ENCODE peak calls at places on chromosome 16, in five cellular contexts. P is PC-9; K is uterus; C is effector memory CD4-positive, alpha-beta T cell; T is colonic mucosa. D is an unnamed sample. For H3K4me1, the result is how much of the 10 kb centered on the place peaks cover.

GRCh38 chr16:81610144-81610842 is 165.7 kb downstream of the CMIP start:
- DNase-seq in T (peak), C (no peak), K (peak), P (no peak), D (peak)

GRCh38 chr16:14181371-14182050 is 110.4 kb downstream of the MRTFB start:
- DNase-seq in K (no peak), P (peak), T (no peak), C (no peak), D (no peak)

GRCh38 chr16:89363621-89364393 is 126.6 kb downstream of the ANKRD11 start:
- DNase-seq in T (no peak), K (no peak), P (peak), C (peak), D (no peak)

GRCh38 chr16:12637002-12637401 is 166.7 kb downstream of the CPPED1 start:
- DNase-seq in K (no peak), C (no peak), T (no peak), P (no peak), D (no peak)

GRCh38 chr16:20675488-20676267 is 21.8 kb downstream of the ACSM1 start:
- DNase-seq in C (no peak), P (peak), K (peak), T (peak), D (peak)

GRCh38 chr16:66166451-66166850 is 200.0 kb upstream of the CDH5 start:
- DNase-seq in K (no peak), C (no peak), P (no peak), T (no peak), D (no peak)

GRCh38 chr16:78307824-78308528 is 208.5 kb downstream of the WWOX start:
- DNase-seq in C (no peak), P (peak), K (no peak), T (no peak), D (no peak)

GRCh38 chr16:82658796-82659195 is 32.0 kb downstream of the CDH13 start:
- DNase-seq in P (no peak), T (no peak), C (no peak), K (no peak), D (no peak)

GRCh38 chr16:88302666-88303065 is 80.1 kb upstream of the ZNF469 start:
- DNase-seq in C (no peak), K (no peak), T (no peak), P (no peak), D (no peak)

GRCh38 chr16:49491736-49492089 is 118.1 kb downstream of the C16orf78 start:
- DNase-seq in K (peak), C (no peak), T (no peak), P (no peak), D (peak)

GRCh38 chr16:86288716-86289294 is 221.5 kb upstream of the FOXF1 start:
- DNase-seq in C (no peak), T (no peak), K (no peak), P (no peak), D (no peak)

GRCh38 chr16:10945065-10945787 is 862 bp downstream of the CLEC16A start:
- DNase-seq in T (no peak), P (no peak), K (no peak), C (no peak), D (no peak)

GRCh38 chr16:65116818-65117430 is 4.9 kb downstream of the CDH11 start:
- DNase-seq in C (no peak), T (no peak), K (no peak), P (no peak), D (no peak)

GRCh38 chr16:12643034-12643455 is 160.6 kb downstream of the CPPED1 start:
- DNase-seq in C (no peak), K (no peak), P (no peak), T (no peak), D (no peak)

GRCh38 chr16:30720694-30721093 is 21.7 kb downstream of the SRCAP start:
- DNase-seq in T (no peak), P (no peak), K (no peak), C (no peak), D (no peak)

GRCh38 chr16:1525871-1526607 is 7.4 kb upstream of the TMEM204 start:
- DNase-seq in T (no peak), K (no peak), C (no peak), P (no peak), D (no peak)

GRCh38 chr16:81599034-81599744 is 154.6 kb downstream of the CMIP start:
- DNase-seq in T (no peak), C (no peak), P (no peak), K (no peak), D (peak)

GRCh38 chr16:50267651-50268050 is 1.3 kb downstream of the ADCY7 start:
- DNase-seq in P (no peak), K (no peak), C (peak), T (peak), D (no peak)

GRCh38 chr16:53378138-53378537 is 56.1 kb upstream of the RBL2 start:
- DNase-seq in T (no peak), C (no peak), P (no peak), K (no peak), D (no peak)

GRCh38 chr16:89395150-89396142 is 94.9 kb downstream of the ANKRD11 start:
- DNase-seq in P (peak), T (peak), C (no peak), K (peak), D (peak)

GRCh38 chr16:86809458-86809955 is 231.2 kb downstream of the FOXL1 start:
- DNase-seq in T (no peak), P (no peak), K (no peak), C (no peak), D (no peak)

GRCh38 chr16:68778551-68779231 is 41.6 kb downstream of the CDH1 start:
- DNase-seq in C (no peak), K (no peak), P (peak), T (peak), D (peak)

GRCh38 chr16:17469742-17470001 is 1.1 kb downstream of the XYLT1 start:
- DNase-seq in P (no peak), T (no peak), C (no peak), K (no peak), D (no peak)

GRCh38 chr16:87231295-87231694 is 85.9 kb downstream of the C16orf95 start:
- DNase-seq in P (no peak), T (no peak), K (no peak), C (no peak), D (no peak)

GRCh38 chr16:69711115-69711740 is 15.1 kb downstream of the NQO1 start:
- DNase-seq in T (peak), C (no peak), K (peak), P (peak), D (peak)

GRCh38 chr16:30775381-30776099 is 11.5 kb downstream of the ZNF629 start:
- DNase-seq in C (no peak), P (peak), K (peak), T (peak), D (peak)

GRCh38 chr16:11712122-11712521 is 30.5 kb downstream of the TXNDC11 start:
- DNase-seq in C (no peak), K (no peak), P (no peak), T (no peak), D (no peak)

GRCh38 chr16:11004957-11005610 is 60.7 kb downstream of the CLEC16A start:
- DNase-seq in P (no peak), C (no peak), K (no peak), T (no peak), D (no peak)

GRCh38 chr16:964696-965395 is 5.9 kb downstream of the LMF1 start:
- DNase-seq in C (peak), K (no peak), P (no peak), T (peak), D (peak)

GRCh38 chr16:81627024-81627423 is 152.1 kb upstream of the PLCG2 start:
- DNase-seq in K (no peak), C (no peak), P (no peak), T (no peak), D (no peak)

GRCh38 chr16:80751167-80751566 is 53.2 kb downstream of the CDYL2 start:
- DNase-seq in K (no peak), C (no peak), P (no peak), T (no peak), D (peak)

GRCh38 chr16:65122974-65123845 is 1.3 kb upstream of the CDH11 start:
- DNase-seq in C (no peak), K (peak), T (peak), P (no peak), D (peak)

GRCh38 chr16:67560827-67561342 is 1.4 kb upstream of the CTCF start:
- DNase-seq in K (no peak), C (no peak), P (no peak), T (peak), D (no peak)
- H3K4me1 ChIP-seq in K (under half), C (under half), P (under half), T (under half), D (under half)

GRCh38 chr16:67246081-67246944 is 968 bp downstream of the FHOD1 start:
- DNase-seq in K (peak), T (peak), C (peak), P (peak), D (peak)

GRCh38 chr16:67245189-67245585 is 2.1 kb downstream of the FHOD1 start:
- DNase-seq in K (no peak), C (no peak), T (no peak), P (no peak), D (no peak)

GRCh38 chr16:67243481-67243880 is 3.8 kb downstream of the FHOD1 start:
- DNase-seq in C (no peak), T (no peak), K (no peak), P (no peak), D (no peak)

GRCh38 chr16:67245674-67246080 is 1.6 kb downstream of the FHOD1 start:
- DNase-seq in T (peak), K (no peak), C (no peak), P (no peak), D (no peak)

GRCh38 chr16:67244387-67245188 is 2.7 kb downstream of the FHOD1 start:
- DNase-seq in C (peak), P (peak), T (peak), K (peak), D (no peak)
- H3K4me3 ChIP-seq in C (peak), P (peak), T (no peak), K (no peak), D (no peak)

DNA sequence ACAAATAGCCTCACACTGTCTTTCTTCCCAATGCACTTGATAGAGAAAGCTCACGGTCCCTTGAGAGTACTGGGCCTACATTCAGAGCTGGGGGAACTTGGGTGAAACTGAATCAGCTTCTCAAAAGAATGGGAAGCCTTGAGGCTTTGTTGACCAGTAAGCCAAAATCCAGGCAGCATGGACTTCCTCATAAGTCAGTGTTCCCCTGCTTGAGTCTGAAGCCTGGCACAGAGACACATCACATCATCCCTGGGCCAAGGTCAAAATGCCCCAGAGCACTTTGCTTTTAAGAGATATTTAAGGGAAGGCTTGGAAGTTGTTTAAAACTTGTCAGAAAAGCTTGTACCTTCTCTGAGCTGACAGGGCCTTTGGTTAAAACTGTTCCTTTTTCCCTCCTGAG is 302.2 kb upstream of the SALL1 start:
- DNase-seq in K (peak), C (no peak), T (no peak), P (no peak), D (no peak)
- H3K4me1 ChIP-seq in K (under half), C (under half), T (under half), P (under half), D (under half)

DNA sequence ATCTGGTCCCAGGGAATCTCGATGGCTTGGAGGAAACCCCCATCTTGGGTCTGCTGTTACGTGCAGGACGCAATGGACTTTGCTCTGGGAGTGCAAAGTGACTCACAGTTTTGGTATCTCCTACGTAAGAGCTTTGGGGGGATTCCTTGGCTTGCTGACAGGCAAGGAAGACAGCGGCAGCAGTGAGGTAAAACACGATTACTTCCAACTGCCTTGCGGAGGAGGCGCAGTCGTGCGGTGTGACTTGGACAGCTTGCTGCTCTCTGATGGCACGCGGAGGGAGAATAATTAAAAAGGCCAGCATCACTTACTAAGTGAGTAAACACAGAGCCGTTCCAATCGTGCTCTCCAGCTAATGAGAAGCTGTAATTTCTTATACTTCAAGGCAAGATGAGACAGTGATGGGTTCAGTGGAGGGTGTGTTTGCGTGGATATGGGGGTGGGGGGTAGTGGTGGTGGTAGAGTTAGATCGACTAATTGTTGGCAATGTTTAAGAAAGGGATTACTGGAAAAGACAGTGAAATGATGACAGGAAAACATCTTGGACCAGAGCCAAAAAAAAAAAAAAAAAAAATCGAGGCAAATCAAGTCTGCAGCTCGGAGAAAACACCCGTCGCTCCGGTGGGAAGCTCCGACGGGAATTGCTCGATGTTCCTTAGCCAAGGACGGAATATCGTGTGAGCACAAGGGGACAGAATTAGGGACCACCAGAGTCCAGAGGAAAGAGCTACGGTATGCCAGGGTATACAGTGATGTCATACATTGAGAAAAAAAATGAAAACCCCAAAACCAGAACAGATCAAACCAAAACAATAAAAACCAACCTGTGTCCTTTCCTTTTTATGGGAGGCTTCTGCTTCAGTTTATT is 184.9 kb upstream of the ZFHX3 start:
- DNase-seq in K (peak), C (no peak), P (no peak), T (no peak), D (no peak)
- H3K4me3 ChIP-seq in K (peak), C (no peak), P (no peak), T (no peak), D (no peak)

GRCh38 chr16:84071151-84071550 is 28.6 kb upstream of the SLC38A8 start:
- DNase-seq in K (no peak), T (no peak), C (no peak), P (no peak), D (no peak)
- H3K4me1 ChIP-seq in K (under half), T (under half), C (under half), P (under half), D (under half)

DNA sequence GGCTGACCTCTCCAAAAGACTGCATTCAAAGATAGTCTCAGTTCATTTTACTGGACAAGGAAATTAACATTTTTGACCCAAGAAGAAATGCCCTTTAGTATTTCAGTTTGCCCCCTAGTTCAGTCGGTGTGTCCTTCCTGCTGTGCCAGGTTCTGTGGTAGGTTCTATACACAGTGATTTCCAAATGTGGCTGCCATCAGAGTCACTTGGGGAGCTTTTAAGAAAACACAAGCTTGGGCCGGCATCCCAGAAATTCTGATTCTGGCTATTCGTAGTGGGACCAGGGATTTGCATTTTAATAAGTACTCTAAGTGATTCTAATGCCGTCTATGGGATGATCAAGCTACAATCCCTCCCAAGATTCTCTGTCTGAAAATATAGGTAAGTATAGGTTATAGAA is 10.1 kb downstream of the RSPRY1 start:
- DNase-seq in C (no peak), P (no peak), K (no peak), T (no peak), D (no peak)
- H3K4me3 ChIP-seq in C (no peak), P (no peak), K (no peak), T (no peak), D (no peak)

DNA sequence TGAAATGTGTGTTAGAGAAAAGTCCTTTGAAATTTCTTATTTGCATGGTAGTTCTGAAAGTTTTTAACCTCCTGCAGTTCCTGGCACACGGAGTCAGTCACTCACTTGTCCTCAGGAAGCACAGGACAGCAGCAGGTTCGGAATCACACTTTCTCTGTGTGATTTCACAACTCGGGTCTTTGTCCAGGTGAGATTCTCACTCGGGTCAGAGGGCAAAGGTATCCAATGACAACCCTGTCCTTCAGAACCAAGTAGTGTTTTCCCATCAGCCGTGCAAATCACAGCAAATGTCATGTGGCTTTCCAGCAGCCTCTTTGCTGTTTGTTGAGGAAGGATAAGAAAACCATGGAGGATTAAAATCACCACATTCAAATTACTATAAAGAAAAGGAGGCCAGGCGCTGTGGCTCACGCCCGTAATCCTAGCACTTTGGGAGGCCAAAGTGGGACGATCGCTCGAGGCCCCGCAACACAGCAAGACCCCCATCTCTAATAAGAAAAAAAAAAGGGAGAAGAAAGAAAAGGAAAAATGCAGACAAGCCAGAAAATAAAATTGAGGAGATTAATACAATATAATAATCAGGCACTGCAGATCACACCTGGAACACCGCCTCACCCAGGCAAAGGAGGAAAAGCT is 22.0 kb downstream of the ADCY9 start:
- DNase-seq in T (no peak), C (no peak), P (no peak), K (no peak), D (no peak)
- H3K4me1 ChIP-seq in T (under half), C (under half), P (under half), K (under half), D (under half)

DNA sequence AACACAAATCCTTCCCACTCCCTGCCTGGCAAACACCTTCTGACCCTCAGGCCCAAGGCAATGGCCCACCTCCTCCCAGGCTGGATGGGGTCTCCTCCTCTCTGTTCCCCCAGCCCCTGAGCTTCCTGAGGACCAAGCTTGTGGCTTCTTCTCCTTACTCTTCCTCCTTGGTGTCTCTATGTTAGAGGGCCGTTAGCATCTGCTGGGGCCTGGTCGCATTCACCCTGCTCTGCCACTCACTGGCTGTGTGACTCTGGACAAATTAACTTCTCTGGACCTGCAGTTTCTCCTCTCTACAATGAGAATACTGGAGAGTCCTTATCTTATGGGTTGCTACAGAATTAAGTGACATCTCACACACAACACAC is 725 bp upstream of the MT2A start:
- DNase-seq in P (no peak), T (no peak), C (no peak), K (no peak), D (no peak)
- H3K4me3 ChIP-seq in P (peak), T (peak), C (peak), K (peak), D (no peak)